ENCODE peak calls at places on chromosomes 5 and 9, in six cellular contexts. R, C, Z, M, H and F are unnamed samples.

GRCh38 chr5:32783658-32784057 is 72.5 kb downstream of the NPR3 start:
- DNase-seq in R (no peak), C (no peak), Z (no peak), M (no peak), H (no peak), F (no peak)

GRCh38 chr5:147565524-147565923 is 55.7 kb upstream of the DPYSL3 start:
- DNase-seq in R (no peak), C (peak; percentile 81), Z (no peak), M (no peak), H (no peak), F (no peak)

GRCh38 chr5:136153581-136154236 is 21.1 kb downstream of the SMAD5 start:
- DNase-seq in R (no peak), C (no peak), Z (no peak), M (no peak), H (no peak), F (no peak)

GRCh38 chr5:103271570-103272289 is 13.2 kb downstream of the MACIR start:
- DNase-seq in R (no peak), C (peak; percentile 93), Z (no peak), M (no peak), H (no peak), F (no peak)

GRCh38 chr9:35675732-35676392 is 2.1 kb downstream of the CA9 start:
- DNase-seq in R (peak; percentile 82), C (no peak), Z (peak; percentile 54), M (no peak), H (no peak), F (no peak)

GRCh38 chr9:113580041-113580953 is 116.8 kb downstream of the RGS3 start:
- DNase-seq in R (peak; percentile 97), C (peak; percentile 89), Z (peak; percentile 81), M (peak; percentile 68), H (peak; percentile 58), F (peak; percentile 39)

GRCh38 chr9:16553869-16554540 is 316.5 kb downstream of the BNC2 start:
- DNase-seq in R (no peak), C (no peak), Z (no peak), M (no peak), H (no peak), F (no peak)

GRCh38 chr5:74950836-74951515 is 84.8 kb upstream of the FAM169A start:
- DNase-seq in R (no peak), C (no peak), Z (no peak), M (no peak), H (no peak), F (no peak)

GRCh38 chr5:14172149-14172795 is 29.1 kb downstream of the TRIO start:
- DNase-seq in R (no peak), C (no peak), Z (no peak), M (no peak), H (peak; percentile 24), F (no peak)

GRCh38 chr5:35046754-35047153 is 995 bp downstream of the AGXT2 start:
- DNase-seq in R (no peak), C (peak; percentile 94), Z (no peak), M (no peak), H (no peak), F (no peak)

GRCh38 chr9:18502546-18502945 is 28.6 kb downstream of the ADAMTSL1 start:
- DNase-seq in R (no peak), C (no peak), Z (no peak), M (no peak), H (no peak), F (no peak)

GRCh38 chr5:40442346-40442745 is 237.4 kb upstream of the PTGER4 start:
- DNase-seq in R (no peak), C (peak; percentile 12), Z (no peak), M (no peak), H (no peak), F (no peak)

GRCh38 chr5:32625106-32625505 is 39.7 kb downstream of the SUB1 start:
- DNase-seq in R (no peak), C (no peak), Z (no peak), M (no peak), H (no peak), F (no peak)

GRCh38 chr5:14011089-14012004 is 66.9 kb upstream of the DNAH5 start:
- DNase-seq in R (peak; percentile 93), C (peak; percentile 95), Z (peak; percentile 84), M (peak; percentile 42), H (peak; percentile 67), F (no peak)

GRCh38 chr5:42779083-42779482 is 22.5 kb downstream of the CCDC152 start:
- DNase-seq in R (no peak), C (no peak), Z (no peak), M (no peak), H (no peak), F (no peak)

GRCh38 chr9:110257971-110258370 is 1.7 kb upstream of the TXN start:
- DNase-seq in R (no peak), C (no peak), Z (no peak), M (no peak), H (no peak), F (no peak)

GRCh38 chr9:110258671-110259070 is 2.4 kb upstream of the TXN start:
- DNase-seq in R (no peak), C (no peak), Z (no peak), M (no peak), H (no peak), F (no peak)

GRCh38 chr9:110256392-110257096 is at the start of gene TXN:
- DNase-seq in R (peak; percentile 97), C (peak; percentile 77), Z (peak; percentile 95), M (peak; percentile 96), H (peak; percentile 89), F (peak; percentile 65)

GRCh38 chr9:110256142-110256391 is 240 bp downstream of the TXN start:
- DNase-seq in R (no peak), C (no peak), Z (no peak), M (no peak), H (no peak), F (no peak)

GRCh38 chr9:110257097-110257955 is 1.0 kb upstream of the TXN start:
- DNase-seq in R (peak; percentile 79), C (no peak), Z (peak; percentile 40), M (peak; percentile 45), H (no peak), F (no peak)
- H3K4me1 ChIP-seq in R (peaks cover 57% of the 10 kb centered on the region), C (peaks cover 34% of the 10 kb centered on the region), Z (peaks cover 65% of the 10 kb centered on the region), M (peaks cover 27% of the 10 kb centered on the region), H (peaks cover 26% of the 10 kb centered on the region), F (peaks cover 5% of the 10 kb centered on the region)

GRCh38 chr5:102106599-102106998 is 189.5 kb downstream of the SLCO4C1 start:
- DNase-seq in R (no peak), C (no peak), Z (no peak), M (no peak), H (no peak), F (no peak)

GRCh38 chr5:102107865-102108264 is 188.2 kb downstream of the SLCO4C1 start:
- DNase-seq in R (no peak), C (no peak), Z (no peak), M (no peak), H (no peak), F (no peak)
- H3K4me3 ChIP-seq in R (no peak overlapping the region), C (no peak overlapping the region), Z (no peak overlapping the region), M (no peak overlapping the region), H (no peak overlapping the region), F (no peak overlapping the region)

GRCh38 chr9:116145036-116145435 is 8.6 kb upstream of the PAPPA start:
- DNase-seq in R (no peak), C (no peak), Z (no peak), M (no peak), H (no peak), F (no peak)

GRCh38 chr9:116141864-116142561 is 11.6 kb upstream of the PAPPA start:
- DNase-seq in R (no peak), C (peak; percentile 47), Z (no peak), M (no peak), H (no peak), F (no peak)

GRCh38 chr9:116142706-116143492 is 10.7 kb upstream of the PAPPA start:
- DNase-seq in R (no peak), C (peak; percentile 31), Z (no peak), M (no peak), H (no peak), F (no peak)

GRCh38 chr9:116144555-116144954 is 9.0 kb upstream of the PAPPA start:
- DNase-seq in R (no peak), C (peak; percentile 28), Z (no peak), M (no peak), H (no peak), F (no peak)

DNA sequence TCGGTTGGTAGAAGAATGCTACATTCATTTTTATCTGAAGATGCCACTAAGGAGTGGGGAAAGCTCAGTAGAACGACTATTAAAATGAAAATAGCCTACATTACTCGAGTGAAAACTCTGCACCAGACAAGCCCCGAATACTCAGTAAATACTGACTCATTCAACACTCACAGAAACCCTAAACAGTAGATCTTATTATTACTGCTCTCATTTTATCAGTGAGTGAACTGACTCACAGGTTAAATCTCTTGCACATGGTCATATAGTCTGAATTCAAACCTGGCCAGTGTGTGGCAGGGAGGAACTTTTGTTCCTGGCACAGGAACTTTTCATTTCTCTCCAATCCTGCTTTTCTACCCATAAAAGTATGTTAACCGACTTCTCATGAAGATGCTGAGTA is 9.6 kb upstream of the PAPPA start:
- DNase-seq in R (no peak), C (peak; percentile 82), Z (no peak), M (no peak), H (no peak), F (no peak)
- H3K4me1 ChIP-seq in R (no peaks in the 10 kb centered on the region), C (peaks cover 29% of the 10 kb centered on the region), Z (no peaks in the 10 kb centered on the region), M (no peaks in the 10 kb centered on the region), H (no peaks in the 10 kb centered on the region), F (no peaks in the 10 kb centered on the region)

GRCh38 chr9:93345630-93346239 is 105.8 kb upstream of the FAM120A start:
- DNase-seq in R (no peak), C (no peak), Z (no peak), M (peak; percentile 33), H (no peak), F (no peak)
- H3K4me3 ChIP-seq in R (peak overlapping the region; percentile 45), C (no peak overlapping the region), Z (no peak overlapping the region), M (no peak overlapping the region), H (no peak overlapping the region), F (no peak overlapping the region)